ENCODE peak calls at places on chromosomes 11 and 22, in seven cellular contexts. V is choroid plexus epithelial cell; S is activated CD8-positive, alpha-beta memory T cell treated with anti-CD3 and anti-CD28 coated beads, Interleukin-2, amount 10 ng/mL, durations not matched to agents 7 days and 5 days; Y is T-cell; O is activated CD4-positive, alpha-beta T cell treated with anti-CD3 and anti-CD28 coated beads for 4 hours; I is Caki2; X is NCI-H1694. K is an unnamed sample.

GRCh38 chr11:35242412-35242811 is 103.4 kb downstream of the CD44 start:
- DNase-seq in Y (no peak), V (no peak), O (no peak), X (no peak), S (no peak), I (no peak), K (no peak)

GRCh38 chr11:114262681-114263509 is 33.3 kb upstream of the NNMT start:
- DNase-seq in X (peak), O (no peak), I (peak), Y (no peak), V (peak), S (peak), K (no peak)

GRCh38 chr22:33049125-33049729 is 9.0 kb downstream of the SYN3 start:
- DNase-seq in I (peak), V (peak), O (peak), S (peak), Y (no peak), X (peak), K (peak)

GRCh38 chr11:35146074-35146521 is 7.1 kb downstream of the CD44 start:
- DNase-seq in I (no peak), O (peak), Y (peak), S (peak), V (no peak), X (no peak), K (no peak)

GRCh38 chr11:94934362-94934761 is 39.0 kb downstream of the CWC15 start:
- DNase-seq in V (peak), I (no peak), Y (no peak), S (no peak), X (no peak), O (no peak), K (no peak)

GRCh38 chr11:66632952-66633351 is 5.6 kb upstream of the RBM4 start:
- DNase-seq in O (no peak), V (no peak), S (no peak), X (no peak), Y (no peak), I (no peak), K (no peak)

GRCh38 chr11:113618360-113618759 is 87.7 kb downstream of the TMPRSS5 start:
- DNase-seq in S (no peak), I (no peak), V (peak), X (no peak), Y (no peak), O (no peak), K (no peak)

GRCh38 chr11:113736323-113736722 is 30.2 kb upstream of the TMPRSS5 start:
- DNase-seq in X (no peak), V (no peak), I (no peak), S (no peak), Y (no peak), O (no peak), K (no peak)

GRCh38 chr11:67584205-67584880 is 731 bp downstream of the GSTP1 start:
- DNase-seq in X (no peak), S (peak), O (no peak), V (peak), Y (no peak), I (no peak), K (no peak)

GRCh38 chr11:125373426-125374391 is 122.4 kb downstream of the FEZ1 start:
- DNase-seq in X (no peak), O (no peak), I (no peak), Y (no peak), V (peak), S (no peak), K (no peak)

GRCh38 chr22:46691571-46691970 is 46.5 kb downstream of the CERK start:
- DNase-seq in X (no peak), Y (no peak), O (no peak), V (no peak), S (no peak), I (no peak), K (no peak)

GRCh38 chr11:34331329-34331728 is 26.5 kb downstream of the ABTB2 start:
- DNase-seq in Y (no peak), X (no peak), V (peak), S (no peak), O (no peak), I (peak), K (no peak)

GRCh38 chr11:8699903-8700302 is 17.3 kb downstream of the RPL27A start:
- DNase-seq in I (no peak), O (no peak), Y (no peak), X (no peak), V (peak), S (no peak), K (no peak)

GRCh38 chr11:115503083-115503885 is 931 bp downstream of the CADM1 start:
- DNase-seq in X (no peak), O (no peak), S (no peak), V (peak), Y (no peak), I (peak), K (peak)

GRCh38 chr11:15886866-15887265 is 469.5 kb downstream of the SOX6 start:
- DNase-seq in I (no peak), S (no peak), O (no peak), X (no peak), Y (no peak), V (no peak), K (no peak)

GRCh38 chr22:44162960-44163359 is 17.8 kb upstream of the PARVG start:
- DNase-seq in O (no peak), S (no peak), I (no peak), X (no peak), V (no peak), Y (no peak), K (no peak)

GRCh38 chr22:42345458-42345857 is 75.0 kb upstream of the TCF20 start:
- DNase-seq in O (no peak), V (no peak), I (no peak), S (no peak), Y (no peak), X (no peak), K (no peak)

GRCh38 chr22:27487600-27488450 is 313.7 kb downstream of the MN1 start:
- DNase-seq in Y (no peak), S (no peak), I (no peak), X (no peak), V (peak), O (no peak), K (no peak)

GRCh38 chr11:131875611-131876010 is 505.2 kb downstream of the NTM start:
- DNase-seq in S (no peak), X (no peak), O (no peak), Y (no peak), V (no peak), I (no peak), K (no peak)

GRCh38 chr11:16547879-16548278 is 190.6 kb upstream of the C11orf58 start:
- DNase-seq in Y (no peak), O (no peak), S (no peak), I (no peak), X (no peak), V (no peak), K (no peak)

GRCh38 chr22:23796461-23796860 is 9.7 kb downstream of the SMARCB1 start:
- DNase-seq in X (no peak), O (no peak), I (no peak), V (no peak), S (no peak), Y (no peak), K (no peak)

GRCh38 chr11:44556735-44557409 is 8.6 kb upstream of the CD82 start:
- DNase-seq in I (peak), S (peak), Y (peak), V (peak), X (peak), O (peak), K (peak)

GRCh38 chr11:86174101-86175046 is 70.2 kb upstream of the EED start:
- DNase-seq in V (peak), Y (no peak), I (peak), O (no peak), S (no peak), X (no peak), K (no peak)

GRCh38 chr22:49032821-49033220 is 794.9 kb downstream of the BRD1 start:
- DNase-seq in O (no peak), V (no peak), Y (no peak), I (no peak), X (no peak), S (no peak), K (no peak)

GRCh38 chr11:1881442-1882264 is 10.0 kb downstream of the PRR33 start:
- DNase-seq in O (no peak), I (no peak), X (no peak), V (no peak), S (no peak), Y (no peak), K (no peak)

GRCh38 chr11:17813391-17814059 is 78.9 kb downstream of the KCNC1 start:
- DNase-seq in X (no peak), I (no peak), S (no peak), V (no peak), O (no peak), Y (no peak), K (no peak)

GRCh38 chr11:59368238-59369022 is 9.7 kb downstream of the OR5AN1 start:
- DNase-seq in I (no peak), S (no peak), V (no peak), X (no peak), Y (no peak), O (no peak), K (no peak)

GRCh38 chr11:16986434-16987204 is 27.6 kb downstream of the PLEKHA7 start:
- DNase-seq in I (peak), Y (no peak), S (peak), X (no peak), O (peak), V (no peak), K (no peak)

GRCh38 chr11:102989379-102990047 is 34.0 kb upstream of the MMP13 start:
- DNase-seq in O (no peak), Y (no peak), S (no peak), X (no peak), I (no peak), V (peak), K (no peak)

GRCh38 chr11:65654375-65655349 is 8.1 kb downstream of the RELA start:
- DNase-seq in O (no peak), Y (no peak), I (no peak), S (no peak), X (no peak), V (no peak), K (no peak)

GRCh38 chr11:28528217-28528616 is 420.0 kb downstream of the METTL15 start:
- DNase-seq in V (no peak), I (no peak), O (no peak), X (no peak), Y (no peak), S (no peak), K (no peak)

GRCh38 chr11:118659956-118660645 is 19.3 kb downstream of the TREH start:
- DNase-seq in V (no peak), Y (no peak), X (no peak), O (no peak), I (no peak), S (no peak), K (no peak)

GRCh38 chr11:68658097-68658496 is 26.2 kb upstream of the GAL start:
- DNase-seq in X (no peak), Y (no peak), O (no peak), I (no peak), S (no peak), V (peak), K (no peak)